ENCODE peak calls at places on chromosomes 16 and 17, in nine cellular contexts. J, V, Z, C, R, W, Y, S and M are unnamed samples. For H3K36me3, the result is how much of the 10 kb centered on the place peaks cover.

GRCh38 chr17:59746849-59747445 is 39.5 kb downstream of the VMP1 start:
- DNase-seq in J (no peak), V (no peak), Z (no peak), C (peak), R (peak), W (peak), Y (no peak), S (peak), M (no peak)

GRCh38 chr17:74842599-74843351 is 16.9 kb downstream of the GRIN2C start:
- DNase-seq in J (peak), V (peak), Z (peak), C (peak), R (peak), W (peak), Y (no peak), S (peak), M (peak)

GRCh38 chr17:45230787-45231480 is 9.2 kb downstream of the FMNL1 start:
- DNase-seq in J (no peak), V (no peak), Z (no peak), C (no peak), R (peak), W (peak), Y (no peak), S (peak), M (peak)

GRCh38 chr16:89841275-89841674 is 13.0 kb downstream of the SPIRE2 start:
- DNase-seq in J (no peak), V (no peak), Z (no peak), C (no peak), R (no peak), W (no peak), Y (no peak), S (no peak), M (no peak)

GRCh38 chr17:38958756-38959155 is 8.4 kb downstream of the FBXO47 start:
- DNase-seq in J (no peak), V (no peak), Z (no peak), C (no peak), R (no peak), W (peak), Y (no peak), S (peak), M (no peak)

GRCh38 chr16:60107467-60107866 is 1373.4 kb upstream of the GOT2 start:
- DNase-seq in J (no peak), V (no peak), Z (no peak), C (no peak), R (peak), W (peak), Y (no peak), S (no peak), M (no peak)

GRCh38 chr16:15434425-15435215 is at the start of gene BMERB1:
- DNase-seq in J (peak), V (peak), Z (peak), C (peak), R (peak), W (peak), Y (no peak), S (no peak), M (peak)

GRCh38 chr17:77875881-77876509 is 82.5 kb upstream of the TNRC6C start:
- DNase-seq in J (no peak), V (no peak), Z (no peak), C (no peak), R (peak), W (no peak), Y (no peak), S (no peak), M (no peak)

GRCh38 chr16:89363621-89364393 is 126.6 kb downstream of the ANKRD11 start:
- DNase-seq in J (no peak), V (no peak), Z (peak), C (peak), R (peak), W (peak), Y (no peak), S (peak), M (peak)

GRCh38 chr16:15650698-15651161 is 685 bp downstream of the NDE1 start:
- DNase-seq in J (no peak), V (peak), Z (peak), C (peak), R (peak), W (peak), Y (no peak), S (no peak), M (peak)

GRCh38 chr16:82627811-82628339 is 1.1 kb downstream of the CDH13 start:
- DNase-seq in J (no peak), V (no peak), Z (no peak), C (no peak), R (peak), W (no peak), Y (no peak), S (no peak), M (no peak)

GRCh38 chr16:57834936-57835335 is 32.6 kb upstream of the KIFC3 start:
- DNase-seq in J (no peak), V (no peak), Z (no peak), C (no peak), R (peak), W (peak), Y (no peak), S (peak), M (no peak)

GRCh38 chr16:12819126-12820117 is 15.7 kb upstream of the CPPED1 start:
- DNase-seq in J (peak), V (peak), Z (peak), C (peak), R (peak), W (peak), Y (no peak), S (no peak), M (peak)

GRCh38 chr16:46607529-46607928 is 13.7 kb downstream of the SHCBP1 start:
- DNase-seq in J (no peak), V (no peak), Z (no peak), C (peak), R (peak), W (peak), Y (no peak), S (peak), M (no peak)

GRCh38 chr17:31422443-31422842 is 31.0 kb downstream of the RAB11FIP4 start:
- DNase-seq in J (no peak), V (no peak), Z (no peak), C (no peak), R (no peak), W (no peak), Y (no peak), S (no peak), M (no peak)

GRCh38 chr17:77741109-77741508 is 217.4 kb upstream of the TNRC6C start:
- DNase-seq in J (no peak), V (no peak), Z (peak), C (peak), R (peak), W (no peak), Y (no peak), S (no peak), M (no peak)

GRCh38 chr17:64025732-64026294 is 5.4 kb upstream of the ICAM2 start:
- DNase-seq in J (peak), V (peak), Z (peak), C (peak), R (peak), W (peak), Y (no peak), S (peak), M (peak)

GRCh38 chr17:81231766-81232581 is 6.9 kb downstream of the TEPSIN start:
- DNase-seq in J (no peak), V (no peak), Z (no peak), C (no peak), R (no peak), W (no peak), Y (no peak), S (no peak), M (no peak)

GRCh38 chr16:89557230-89557935 is 3.1 kb upstream of the RPL13 start:
- DNase-seq in J (peak), V (peak), Z (peak), C (peak), R (peak), W (peak), Y (no peak), S (peak), M (peak)

GRCh38 chr16:51408357-51408756 is 257.3 kb upstream of the SALL1 start:
- DNase-seq in J (no peak), V (no peak), Z (no peak), C (no peak), R (peak), W (peak), Y (no peak), S (no peak), M (no peak)

GRCh38 chr16:49424961-49425360 is 51.4 kb downstream of the C16orf78 start:
- DNase-seq in J (no peak), V (no peak), Z (no peak), C (no peak), R (no peak), W (no peak), Y (no peak), S (no peak), M (no peak)

GRCh38 chr17:65696739-65697394 is 135.4 kb upstream of the AXIN2 start:
- DNase-seq in J (no peak), V (no peak), Z (no peak), C (peak), R (peak), W (peak), Y (no peak), S (no peak), M (no peak)

GRCh38 chr16:787978-788398 is at the start of gene RPUSD1:
- DNase-seq in J (no peak), V (no peak), Z (no peak), C (peak), R (no peak), W (peak), Y (no peak), S (no peak), M (no peak)

GRCh38 chr17:41864498-41864836 is 756 bp downstream of the KLHL11 start:
- DNase-seq in J (no peak), V (no peak), Z (no peak), C (no peak), R (no peak), W (no peak), Y (no peak), S (no peak), M (no peak)

GRCh38 chr17:78802459-78802858 is 20.4 kb upstream of the CYTH1 start:
- DNase-seq in J (no peak), V (no peak), Z (no peak), C (no peak), R (no peak), W (no peak), Y (no peak), S (no peak), M (peak)

GRCh38 chr16:11792404-11793260 is 4.4 kb downstream of the ZC3H7A start:
- DNase-seq in J (no peak), V (no peak), Z (peak), C (no peak), R (no peak), W (no peak), Y (no peak), S (no peak), M (peak)

GRCh38 chr16:30941600-30942420 is 7.1 kb upstream of the ORAI3 start:
- DNase-seq in J (peak), V (peak), Z (peak), C (peak), R (peak), W (peak), Y (no peak), S (peak), M (peak)

GRCh38 chr17:2094891-2095535 is 40.1 kb downstream of the HIC1 start:
- DNase-seq in J (no peak), V (no peak), Z (peak), C (peak), R (peak), W (peak), Y (no peak), S (no peak), M (peak)

GRCh38 chr17:15377608-15378007 is 36.2 kb upstream of the TEKT3 start:
- DNase-seq in J (no peak), V (peak), Z (no peak), C (no peak), R (peak), W (peak), Y (no peak), S (no peak), M (no peak)

GRCh38 chr17:55089955-55090573 is 121.5 kb downstream of the STXBP4 start:
- DNase-seq in J (no peak), V (no peak), Z (no peak), C (peak), R (peak), W (peak), Y (no peak), S (peak), M (no peak)

GRCh38 chr17:61574542-61575351 is 16.3 kb downstream of the NACA2 start:
- DNase-seq in J (no peak), V (peak), Z (no peak), C (peak), R (peak), W (peak), Y (no peak), S (peak), M (no peak)

GRCh38 chr17:78408476-78409020 is 30.1 kb downstream of the PGS1 start:
- DNase-seq in J (no peak), V (no peak), Z (no peak), C (no peak), R (no peak), W (no peak), Y (no peak), S (no peak), M (no peak)

GRCh38 chr17:4560837-4561241 is 462 bp upstream of the GGT6 start:
- DNase-seq in J (peak), V (no peak), Z (no peak), C (peak), R (no peak), W (peak), Y (no peak), S (no peak), M (peak)

GRCh38 chr17:34858941-34859562 is 102.2 kb downstream of the CCT6B start:
- DNase-seq in J (no peak), V (no peak), Z (no peak), C (no peak), R (peak), W (no peak), Y (no peak), S (no peak), M (no peak)

GRCh38 chr17:76444518-76445311 is 8.2 kb downstream of the UBE2O start:
- DNase-seq in J (no peak), V (no peak), Z (no peak), C (peak), R (peak), W (no peak), Y (no peak), S (no peak), M (no peak)

GRCh38 chr17:76446449-76447231 is 6.3 kb downstream of the UBE2O start:
- DNase-seq in J (peak), V (no peak), Z (peak), C (peak), R (peak), W (peak), Y (no peak), S (peak), M (no peak)

GRCh38 chr17:76449126-76449525 is 3.8 kb downstream of the UBE2O start:
- DNase-seq in J (no peak), V (no peak), Z (no peak), C (no peak), R (no peak), W (no peak), Y (no peak), S (no peak), M (no peak)

GRCh38 chr17:76445697-76446448 is 7.1 kb downstream of the UBE2O start:
- DNase-seq in J (no peak), V (no peak), Z (no peak), C (peak), R (no peak), W (no peak), Y (no peak), S (no peak), M (no peak)

GRCh38 chr17:76447931-76448652 is 4.9 kb downstream of the UBE2O start:
- DNase-seq in J (no peak), V (no peak), Z (no peak), C (no peak), R (no peak), W (no peak), Y (no peak), S (no peak), M (no peak)
- H3K27ac ChIP-seq in J (no peak), V (no peak), Z (no peak), C (no peak), R (peak), W (no peak), Y (no peak), S (peak), M (no peak)

DNA sequence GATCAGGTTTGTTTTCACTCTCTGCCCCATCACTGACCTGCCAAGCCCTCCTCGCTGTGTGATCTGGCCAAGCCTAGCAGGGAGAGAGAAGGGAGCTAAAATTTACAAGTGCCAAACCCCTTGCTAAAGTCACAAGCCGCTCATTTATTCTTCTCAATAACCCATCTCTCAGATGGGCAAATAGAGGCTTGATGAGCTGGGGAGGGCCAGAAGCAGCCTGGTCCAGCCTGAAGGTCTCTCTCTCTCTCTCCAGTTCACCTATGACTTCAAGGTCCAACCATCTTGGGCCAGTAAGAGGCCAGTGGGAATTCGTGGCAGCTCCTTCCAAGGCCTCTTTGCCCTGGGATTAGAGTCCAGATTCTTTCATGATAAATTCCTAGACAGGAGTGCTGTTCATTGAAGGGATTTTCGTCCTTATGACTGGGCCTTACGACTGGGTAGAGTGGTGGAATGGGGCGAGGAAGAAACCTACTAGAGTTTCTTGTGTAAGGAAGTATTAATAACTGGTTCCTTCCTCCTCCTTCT is 3.4 kb downstream of the CA7 start:
- DNase-seq in J (no peak), V (no peak), Z (no peak), C (no peak), R (no peak), W (no peak), Y (no peak), S (no peak), M (no peak)
- H3K36me3 ChIP-seq in J (under half), V (under half), Z (under half), C (under half), R (under half), W (under half), Y (under half), S (under half), M (under half)

GRCh38 chr16:87356491-87356853 is 27.1 kb downstream of the FBXO31 start:
- DNase-seq in J (no peak), V (no peak), Z (no peak), C (no peak), R (no peak), W (no peak), Y (no peak), S (no peak), M (peak)
- H3K27ac ChIP-seq in J (no peak), V (no peak), Z (no peak), C (no peak), R (no peak), W (no peak), Y (no peak), S (no peak), M (no peak)

GRCh38 chr16:3480901-3481695 is 14.2 kb downstream of the C16orf90 start:
- DNase-seq in J (no peak), V (no peak), Z (no peak), C (peak), R (no peak), W (no peak), Y (no peak), S (no peak), M (no peak)
- H3K36me3 ChIP-seq in J (half or more), V (under half), Z (half or more), C (under half), R (under half), W (under half), Y (half or more), S (under half), M (under half)

DNA sequence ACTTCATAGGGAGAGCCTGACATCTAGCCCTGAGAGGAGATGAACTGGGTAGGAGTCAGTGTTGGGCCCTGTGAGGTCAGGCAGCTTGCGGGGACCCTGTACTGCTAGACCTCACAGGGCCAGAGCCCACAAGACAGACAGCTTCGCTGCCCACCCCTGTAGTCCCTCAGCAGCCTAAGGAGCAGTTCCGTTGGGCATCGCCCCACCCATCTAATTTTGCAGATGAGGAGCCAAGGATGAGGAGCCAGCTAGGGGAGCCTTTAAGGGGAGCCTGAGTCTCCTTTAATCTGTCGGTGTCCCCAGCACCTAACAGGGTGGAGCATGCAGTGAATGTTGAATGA is 755 bp upstream of the TUFM start:
- DNase-seq in J (no peak), V (no peak), Z (no peak), C (no peak), R (no peak), W (no peak), Y (no peak), S (no peak), M (no peak)
- H3K27ac ChIP-seq in J (peak), V (no peak), Z (peak), C (no peak), R (no peak), W (peak), Y (peak), S (no peak), M (peak)

GRCh38 chr16:27362570-27363245 is 39.3 kb upstream of the IL21R start:
- DNase-seq in J (no peak), V (no peak), Z (no peak), C (no peak), R (no peak), W (no peak), Y (no peak), S (no peak), M (no peak)

GRCh38 chr16:27363797-27364196 is 38.2 kb upstream of the IL21R start:
- DNase-seq in J (peak), V (no peak), Z (peak), C (no peak), R (peak), W (no peak), Y (no peak), S (peak), M (peak)

GRCh38 chr16:27364493-27365141 is 37.4 kb upstream of the IL21R start:
- DNase-seq in J (no peak), V (no peak), Z (no peak), C (no peak), R (peak), W (no peak), Y (no peak), S (peak), M (no peak)

GRCh38 chr16:27361987-27362386 is 40.0 kb upstream of the IL21R start:
- DNase-seq in J (no peak), V (no peak), Z (no peak), C (no peak), R (no peak), W (no peak), Y (no peak), S (no peak), M (no peak)

GRCh38 chr16:27363246-27363632 is 38.7 kb upstream of the IL21R start:
- DNase-seq in J (no peak), V (no peak), Z (no peak), C (no peak), R (no peak), W (no peak), Y (no peak), S (no peak), M (no peak)
- H3K36me3 ChIP-seq in J (half or more), V (under half), Z (half or more), C (under half), R (under half), W (under half), Y (half or more), S (under half), M (under half)

DNA sequence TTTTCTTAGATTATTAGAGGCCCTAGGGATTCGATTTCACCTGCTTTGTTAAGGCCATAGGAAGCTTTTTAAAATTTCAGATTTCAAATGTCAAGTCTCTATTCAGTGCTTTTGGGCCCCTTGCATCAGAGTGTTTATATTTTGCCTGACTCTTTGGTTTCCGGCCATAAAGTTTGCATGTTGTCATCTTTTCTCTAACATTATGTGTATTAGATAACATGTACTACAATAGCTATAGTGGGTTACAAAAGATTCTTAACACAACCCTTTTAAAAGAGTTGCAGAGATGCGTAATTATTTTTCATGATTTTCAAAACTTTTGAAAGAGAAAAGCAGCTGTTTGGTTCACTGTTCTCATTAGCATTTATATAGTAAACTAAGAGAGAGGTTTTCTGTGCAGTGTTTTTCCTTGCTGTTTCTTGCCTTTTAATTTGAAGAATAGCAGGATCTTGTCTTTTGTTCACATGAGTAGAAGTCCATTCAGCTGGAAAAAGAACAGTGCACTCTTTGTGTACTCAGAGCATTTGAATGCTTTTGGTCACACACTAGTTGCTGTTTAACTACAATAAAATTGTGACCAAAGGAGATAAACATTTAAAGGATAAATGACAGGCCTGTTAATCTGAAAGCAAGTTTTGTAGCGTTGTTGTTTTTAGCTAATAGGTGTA is 52.5 kb downstream of the FTO start:
- DNase-seq in J (no peak), V (peak), Z (no peak), C (no peak), R (peak), W (peak), Y (no peak), S (no peak), M (no peak)
- H3K27ac ChIP-seq in J (no peak), V (no peak), Z (no peak), C (no peak), R (peak), W (no peak), Y (no peak), S (no peak), M (peak)